ENCODE peak calls at places on chromosomes 12 and 14, in nine cellular contexts. C is A549, T is K562, B is HepG2, Q is right lobe of liver, Z is H1, H is stomach, K is upper lobe of left lung, N is ovary. O is an unnamed sample.

GRCh38 chr12:25271486-25272098 is 20.9 kb upstream of the KRAS start:
- DNase-seq in H (no peak), T (no peak), B (no peak), C (no peak), Q (no peak), N (no peak), Z (no peak), K (no peak), O (no peak)

GRCh38 chr14:103679351-103679750 is 35.9 kb downstream of the XRCC3 start:
- DNase-seq in C (peak), H (peak), Q (no peak), T (no peak), N (peak), Z (no peak), B (peak), K (peak), O (peak)

GRCh38 chr12:5262450-5262849 is 169.5 kb upstream of the NTF3 start:
- DNase-seq in N (no peak), T (no peak), H (no peak), K (no peak), C (no peak), Z (no peak), Q (no peak), B (no peak), O (no peak)

GRCh38 chr12:25130741-25131188 is 64.2 kb downstream of the DNAI7 start:
- DNase-seq in H (no peak), Z (no peak), Q (no peak), K (no peak), B (peak), T (peak), N (no peak), C (peak), O (peak)

GRCh38 chr12:89960011-89960507 is 251.4 kb upstream of the ATP2B1 start:
- DNase-seq in Z (no peak), T (no peak), B (no peak), H (no peak), K (no peak), C (no peak), N (no peak), Q (no peak), O (no peak)

GRCh38 chr12:127145929-127146789 is 1120.8 kb upstream of the TMEM132C start:
- DNase-seq in H (peak), Z (no peak), C (peak), B (no peak), T (peak), K (peak), Q (peak), N (peak), O (peak)

GRCh38 chr12:58293308-58293983 is 352.1 kb downstream of the ATP23 start:
- DNase-seq in B (no peak), K (no peak), N (no peak), Q (no peak), T (no peak), Z (no peak), H (no peak), C (no peak), O (no peak)

GRCh38 chr14:20144820-20145219 is 6.2 kb downstream of the OR4N5 start:
- DNase-seq in B (no peak), K (no peak), N (no peak), Q (no peak), H (no peak), C (no peak), Z (no peak), T (no peak), O (no peak)

GRCh38 chr14:22386924-22387775 is 201.9 kb downstream of the DAD1 start:
- DNase-seq in Z (peak), N (peak), H (peak), C (peak), K (peak), Q (peak), B (peak), T (peak), O (peak)

GRCh38 chr12:96240656-96241055 is 46.5 kb downstream of the ELK3 start:
- DNase-seq in C (no peak), Q (no peak), B (no peak), T (no peak), K (no peak), N (no peak), H (no peak), Z (no peak), O (no peak)

GRCh38 chr12:13000935-13001724 is 1.1 kb upstream of the HEBP1 start:
- DNase-seq in H (peak), Z (no peak), N (peak), B (peak), K (peak), C (peak), T (peak), Q (peak), O (peak)

GRCh38 chr14:103213331-103213730 is 90.1 kb downstream of the TNFAIP2 start:
- DNase-seq in Q (peak), C (no peak), H (no peak), N (no peak), B (peak), Z (no peak), T (no peak), K (no peak), O (no peak)

GRCh38 chr12:55572168-55572567 is at the start of gene OR2AP1:
- DNase-seq in Z (no peak), B (no peak), Q (no peak), T (no peak), H (no peak), K (no peak), C (no peak), N (no peak), O (no peak)

GRCh38 chr12:45989857-45990467 is 412 bp downstream of the SCAF11 start:
- DNase-seq in N (peak), Z (no peak), C (peak), T (peak), Q (peak), K (no peak), B (peak), H (peak), O (peak)

GRCh38 chr12:16833376-16833775 is 227.4 kb upstream of the LMO3 start:
- DNase-seq in Z (no peak), Q (no peak), H (no peak), B (no peak), T (no peak), K (no peak), C (no peak), N (no peak), O (no peak)

GRCh38 chr12:108792361-108793292 is 61.3 kb upstream of the CORO1C start:
- DNase-seq in H (no peak), Q (no peak), B (no peak), N (no peak), T (no peak), C (no peak), K (no peak), Z (no peak), O (no peak)

GRCh38 chr14:60648934-60649814 is at the start of gene SIX1:
- DNase-seq in N (peak), Q (no peak), K (peak), B (peak), T (peak), Z (no peak), H (peak), C (peak), O (peak)
- TF ChIP-seq POLR2A in N (no peak), Q (no peak), K (no peak), B (peak), T (no peak), Z (no peak), H (no peak), C (peak), O (no peak)

GRCh38 chr14:50666772-50667490 is 1.2 kb downstream of the SAV1 start:
- DNase-seq in H (peak), Z (no peak), Q (no peak), K (peak), T (no peak), C (peak), B (peak), N (peak), O (peak)

GRCh38 chr14:50669441-50669986 is 1.4 kb upstream of the SAV1 start:
- DNase-seq in B (no peak), T (no peak), H (no peak), C (no peak), Q (no peak), K (no peak), Z (no peak), N (no peak), O (no peak)

GRCh38 chr14:50667491-50668007 is 557 bp downstream of the SAV1 start:
- DNase-seq in Q (no peak), C (no peak), K (peak), T (peak), Z (no peak), B (no peak), N (no peak), H (peak), O (no peak)

GRCh38 chr14:50668852-50669194 is 717 bp upstream of the SAV1 start:
- DNase-seq in H (no peak), K (no peak), Z (no peak), B (no peak), Q (no peak), N (no peak), C (no peak), T (no peak), O (no peak)

GRCh38 chr14:50668008-50668851 is at the start of gene SAV1:
- DNase-seq in T (peak), N (peak), C (peak), B (peak), Q (peak), K (peak), H (peak), Z (no peak), O (peak)
- TF ChIP-seq POLR2A in T (peak), N (peak), C (peak), B (peak), Q (peak), K (peak), H (no peak), Z (peak), O (peak)

DNA sequence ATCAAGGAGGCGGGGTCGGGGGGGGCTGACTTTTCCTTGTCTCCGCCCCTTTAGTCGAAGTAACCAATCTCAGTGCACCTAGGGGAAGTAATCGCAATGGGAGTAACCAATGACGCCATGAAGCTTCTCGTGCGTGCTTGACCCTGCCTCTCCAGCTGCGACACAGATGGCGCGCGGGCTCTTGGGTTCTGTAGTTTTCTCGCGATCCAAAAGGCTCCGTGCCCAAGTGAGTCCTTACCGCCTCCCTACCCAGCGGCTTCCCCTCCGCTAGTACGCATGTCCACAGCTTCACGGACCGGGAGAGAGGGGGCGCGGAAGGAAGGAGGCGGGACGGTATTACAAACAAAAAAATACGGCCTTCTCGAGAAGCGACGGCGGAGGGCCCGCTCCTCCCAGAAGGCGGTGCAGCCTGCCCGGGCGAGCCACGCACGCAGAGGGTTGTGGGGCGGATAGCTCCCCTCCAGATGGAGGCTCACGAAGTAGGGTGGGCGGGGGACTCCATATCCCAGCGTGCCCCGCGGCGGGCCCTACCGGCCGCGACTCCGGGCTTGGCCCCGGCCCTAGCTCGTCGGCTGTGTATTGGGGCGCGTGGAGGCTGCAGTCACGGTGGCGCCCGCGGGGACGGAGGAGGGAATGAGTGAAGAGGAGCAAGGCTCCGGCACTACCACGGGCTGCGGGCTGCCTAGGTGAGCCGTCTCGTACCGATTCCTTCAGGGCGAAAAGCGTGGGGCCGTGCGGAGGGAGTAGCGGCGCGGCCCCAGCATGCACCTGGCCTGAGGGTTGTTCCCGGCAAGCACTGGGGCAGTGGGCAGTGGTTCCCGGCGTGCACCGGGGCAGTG is at the start of gene TARBP2:
- DNase-seq in T (peak), B (peak), H (peak), Q (peak), Z (peak), N (peak), K (peak), C (peak), O (peak)
- TF ChIP-seq POLR2A in T (peak), B (peak), H (no peak), Q (peak), Z (peak), N (peak), K (peak), C (peak), O (peak)

GRCh38 chr14:92652413-92653151 is 95.8 kb downstream of the LGMN start:
- DNase-seq in K (no peak), H (no peak), N (no peak), B (no peak), C (no peak), T (no peak), Q (no peak), Z (no peak), O (no peak)

GRCh38 chr14:92654206-92654901 is 94.1 kb downstream of the LGMN start:
- DNase-seq in Z (no peak), K (no peak), C (no peak), T (no peak), N (no peak), Q (no peak), B (no peak), H (no peak), O (no peak)

GRCh38 chr14:92651106-92651792 is 97.2 kb downstream of the LGMN start:
- DNase-seq in B (no peak), Q (no peak), N (no peak), H (peak), Z (no peak), C (no peak), T (no peak), K (peak), O (no peak)

GRCh38 chr14:92651793-92652382 is 96.5 kb downstream of the LGMN start:
- DNase-seq in N (peak), T (no peak), K (peak), H (peak), B (no peak), Q (peak), C (no peak), Z (no peak), O (no peak)

GRCh38 chr14:92653162-92653651 is 95.2 kb downstream of the LGMN start:
- DNase-seq in T (no peak), B (no peak), Q (no peak), Z (no peak), K (no peak), C (no peak), H (no peak), N (no peak), O (no peak)
- TF ChIP-seq POLR2A in T (no peak), B (no peak), Q (no peak), Z (no peak), K (no peak), C (no peak), H (no peak), N (no peak), O (no peak)

GRCh38 chr14:104746951-104747481 is 5.9 kb upstream of the SIVA1 start:
- DNase-seq in C (no peak), T (no peak), Q (peak), K (no peak), Z (no peak), H (peak), N (no peak), B (no peak), O (no peak)
- TF ChIP-seq POLR2A in C (no peak), T (no peak), Q (no peak), K (no peak), Z (no peak), H (no peak), N (no peak), B (no peak), O (no peak)

GRCh38 chr14:50311974-50312733 is at the start of the genes DMAC2L and L2HGDH:
- DNase-seq in C (peak), B (peak), N (peak), Z (peak), T (peak), K (peak), H (peak), Q (peak), O (peak)
- TF ChIP-seq POLR2A in C (peak), B (peak), N (peak), Z (peak), T (peak), K (peak), H (no peak), Q (peak), O (peak)

O was measured in erythroblast.